ENCODE peak calls at places on chromosomes 3 and 15, in five cellular contexts. One of them, this sample, is unnamed.

GRCh38 chr3:30538787-30539186 is 67.6 kb upstream of the TGFBR2 start:
- DNase-seq in IMR-90: peak
- DNase-seq in MCF 10A: peak
- DNase-seq in PC-3: peak
- DNase-seq in left ventricle myocardium inferior: no peak
- DNase-seq in this sample: no peak

GRCh38 chr3:190378240-190378891 is 9.6 kb upstream of the CLDN16 start:
- DNase-seq in IMR-90: peak
- DNase-seq in MCF 10A: peak
- DNase-seq in PC-3: peak
- DNase-seq in left ventricle myocardium inferior: no peak
- DNase-seq in this sample: no peak

GRCh38 chr15:61659571-61660190 is 400.6 kb downstream of the VPS13C start:
- DNase-seq in IMR-90: no peak
- DNase-seq in MCF 10A: peak
- DNase-seq in PC-3: peak
- DNase-seq in left ventricle myocardium inferior: no peak
- DNase-seq in this sample: no peak

GRCh38 chr3:55452886-55453285 is 34.2 kb downstream of the WNT5A start:
- DNase-seq in IMR-90: no peak
- DNase-seq in MCF 10A: no peak
- DNase-seq in PC-3: no peak
- DNase-seq in left ventricle myocardium inferior: no peak
- DNase-seq in this sample: no peak

GRCh38 chr3:11914651-11915050 is 68.0 kb upstream of the TAMM41 start:
- DNase-seq in IMR-90: no peak
- DNase-seq in MCF 10A: no peak
- DNase-seq in PC-3: no peak
- DNase-seq in left ventricle myocardium inferior: no peak
- DNase-seq in this sample: no peak

GRCh38 chr15:99445272-99445850 is 120.4 kb upstream of the MEF2A start:
- DNase-seq in IMR-90: no peak
- DNase-seq in MCF 10A: no peak
- DNase-seq in PC-3: no peak
- DNase-seq in left ventricle myocardium inferior: no peak
- DNase-seq in this sample: peak

GRCh38 chr3:126187920-126188319 is 7.5 kb upstream of the ALDH1L1 start:
- DNase-seq in IMR-90: no peak
- DNase-seq in MCF 10A: no peak
- DNase-seq in PC-3: no peak
- DNase-seq in left ventricle myocardium inferior: no peak
- DNase-seq in this sample: no peak

GRCh38 chr15:65806387-65806786 is 14.3 kb upstream of the DENND4A start:
- DNase-seq in IMR-90: no peak
- DNase-seq in MCF 10A: no peak
- DNase-seq in PC-3: no peak
- DNase-seq in left ventricle myocardium inferior: no peak
- DNase-seq in this sample: no peak

GRCh38 chr3:179234244-179234643 is 16.7 kb downstream of the KCNMB3 start:
- DNase-seq in IMR-90: peak
- DNase-seq in MCF 10A: no peak
- DNase-seq in PC-3: no peak
- DNase-seq in left ventricle myocardium inferior: no peak
- DNase-seq in this sample: no peak

GRCh38 chr15:51253385-51253784 is 85.0 kb downstream of the CYP19A1 start:
- DNase-seq in IMR-90: no peak
- DNase-seq in MCF 10A: peak
- DNase-seq in PC-3: no peak
- DNase-seq in left ventricle myocardium inferior: no peak
- DNase-seq in this sample: no peak

GRCh38 chr15:77527164-77527778 is 105.4 kb downstream of the LINGO1 start:
- DNase-seq in IMR-90: peak
- DNase-seq in MCF 10A: no peak
- DNase-seq in PC-3: peak
- DNase-seq in left ventricle myocardium inferior: peak
- DNase-seq in this sample: no peak

GRCh38 chr3:114079761-114080160 is 23.2 kb downstream of the QTRT2 start:
- DNase-seq in IMR-90: peak
- DNase-seq in MCF 10A: no peak
- DNase-seq in PC-3: no peak
- DNase-seq in left ventricle myocardium inferior: no peak
- DNase-seq in this sample: no peak

GRCh38 chr3:55701997-55702396 is 214.9 kb upstream of the WNT5A start:
- DNase-seq in IMR-90: peak
- DNase-seq in MCF 10A: no peak
- DNase-seq in PC-3: no peak
- DNase-seq in left ventricle myocardium inferior: no peak
- DNase-seq in this sample: no peak

GRCh38 chr3:118801899-118802298 is 232.7 kb downstream of the IGSF11 start:
- DNase-seq in IMR-90: no peak
- DNase-seq in MCF 10A: peak
- DNase-seq in PC-3: no peak
- DNase-seq in left ventricle myocardium inferior: peak
- DNase-seq in this sample: no peak

GRCh38 chr3:16094644-16095272 is 79.7 kb upstream of the GALNT15 start:
- DNase-seq in IMR-90: no peak
- DNase-seq in MCF 10A: no peak
- DNase-seq in PC-3: no peak
- DNase-seq in left ventricle myocardium inferior: no peak
- DNase-seq in this sample: no peak

GRCh38 chr3:196971094-196971698 is 2.6 kb upstream of the PIGZ start:
- DNase-seq in IMR-90: no peak
- DNase-seq in MCF 10A: peak
- DNase-seq in PC-3: peak
- DNase-seq in left ventricle myocardium inferior: no peak
- DNase-seq in this sample: no peak
- TF ChIP-seq CTCF in IMR-90: no peak
- TF ChIP-seq CTCF in MCF 10A: no peak
- TF ChIP-seq CTCF in PC-3: peak
- TF ChIP-seq CTCF in left ventricle myocardium inferior: no peak
- TF ChIP-seq CTCF in this sample: no peak

GRCh38 chr3:25021816-25022215 is 406.2 kb upstream of the RARB start:
- DNase-seq in IMR-90: peak
- DNase-seq in MCF 10A: peak
- DNase-seq in PC-3: peak
- DNase-seq in left ventricle myocardium inferior: no peak
- DNase-seq in this sample: no peak
- TF ChIP-seq CTCF in IMR-90: no peak
- TF ChIP-seq CTCF in MCF 10A: peak
- TF ChIP-seq CTCF in PC-3: peak
- TF ChIP-seq CTCF in left ventricle myocardium inferior: peak
- TF ChIP-seq CTCF in this sample: no peak

GRCh38 chr3:170078620-170079281 is 41.0 kb downstream of the GPR160 start:
- DNase-seq in IMR-90: no peak
- DNase-seq in MCF 10A: no peak
- DNase-seq in PC-3: peak
- DNase-seq in left ventricle myocardium inferior: no peak
- DNase-seq in this sample: no peak
- TF ChIP-seq CTCF in IMR-90: no peak
- TF ChIP-seq CTCF in MCF 10A: no peak
- TF ChIP-seq CTCF in PC-3: peak
- TF ChIP-seq CTCF in left ventricle myocardium inferior: no peak
- TF ChIP-seq CTCF in this sample: no peak

GRCh38 chr3:104206925-104207324 is 1159.8 kb upstream of the ALCAM start:
- DNase-seq in IMR-90: no peak
- DNase-seq in MCF 10A: peak
- DNase-seq in PC-3: peak
- DNase-seq in left ventricle myocardium inferior: no peak
- DNase-seq in this sample: no peak
- TF ChIP-seq CTCF in IMR-90: no peak
- TF ChIP-seq CTCF in MCF 10A: no peak
- TF ChIP-seq CTCF in PC-3: no peak
- TF ChIP-seq CTCF in left ventricle myocardium inferior: no peak
- TF ChIP-seq CTCF in this sample: no peak

This sample was measured in GM13976.